ENCODE peak calls at places on chromosomes 3 and 15, in ten cellular contexts. One of them, this sample, is unnamed.
A peak's percentile ranks its signal among the peaks of the same experiment; 100 is the strongest.

GRCh38 chr15:48463366-48463880 is 132.2 kb downstream of the DUT start:
- DNase-seq in HCT116: no peak
- DNase-seq in CD8-positive, alpha-beta T cell: no peak
- DNase-seq in right lobe of liver: no peak
- DNase-seq in endothelial cell: no peak
- DNase-seq in T-helper 1 cell: no peak
- DNase-seq in EH: peak; percentile 37
- DNase-seq in GOT3: no peak
- DNase-seq in NCI-H526 treated with DMSO at 0.1 percent for 48 hours: no peak
- DNase-seq in H54: no peak
- DNase-seq in this sample: no peak

GRCh38 chr15:68371160-68371559 is 60.8 kb downstream of the ITGA11 start:
- DNase-seq in HCT116: no peak
- DNase-seq in CD8-positive, alpha-beta T cell: no peak
- DNase-seq in right lobe of liver: no peak
- DNase-seq in endothelial cell: no peak
- DNase-seq in T-helper 1 cell: no peak
- DNase-seq in EH: no peak
- DNase-seq in GOT3: no peak
- DNase-seq in NCI-H526 treated with DMSO at 0.1 percent for 48 hours: no peak
- DNase-seq in H54: no peak
- DNase-seq in this sample: no peak

GRCh38 chr3:50100956-50101845 is 12.5 kb downstream of the RBM5 start:
- DNase-seq in HCT116: no peak
- DNase-seq in CD8-positive, alpha-beta T cell: no peak
- DNase-seq in right lobe of liver: no peak
- DNase-seq in endothelial cell: no peak
- DNase-seq in T-helper 1 cell: no peak
- DNase-seq in EH: peak; percentile 48
- DNase-seq in GOT3: no peak
- DNase-seq in NCI-H526 treated with DMSO at 0.1 percent for 48 hours: no peak
- DNase-seq in H54: no peak
- DNase-seq in this sample: no peak

GRCh38 chr15:85725019-85725418 is 69.7 kb downstream of the KLHL25 start:
- DNase-seq in HCT116: no peak
- DNase-seq in CD8-positive, alpha-beta T cell: no peak
- DNase-seq in right lobe of liver: no peak
- DNase-seq in endothelial cell: no peak
- DNase-seq in T-helper 1 cell: no peak
- DNase-seq in EH: peak; percentile 44
- DNase-seq in GOT3: no peak
- DNase-seq in NCI-H526 treated with DMSO at 0.1 percent for 48 hours: no peak
- DNase-seq in H54: no peak
- DNase-seq in this sample: no peak

GRCh38 chr3:94811836-94812235 is 749.0 kb downstream of the NSUN3 start:
- DNase-seq in HCT116: no peak
- DNase-seq in CD8-positive, alpha-beta T cell: no peak
- DNase-seq in right lobe of liver: no peak
- DNase-seq in endothelial cell: no peak
- DNase-seq in T-helper 1 cell: no peak
- DNase-seq in EH: no peak
- DNase-seq in GOT3: no peak
- DNase-seq in NCI-H526 treated with DMSO at 0.1 percent for 48 hours: no peak
- DNase-seq in H54: no peak
- DNase-seq in this sample: no peak

GRCh38 chr3:106635271-106635670 is 742.0 kb upstream of the CCDC54 start:
- DNase-seq in HCT116: no peak
- DNase-seq in CD8-positive, alpha-beta T cell: no peak
- DNase-seq in right lobe of liver: no peak
- DNase-seq in endothelial cell: no peak
- DNase-seq in T-helper 1 cell: no peak
- DNase-seq in EH: peak; percentile 90
- DNase-seq in GOT3: no peak
- DNase-seq in NCI-H526 treated with DMSO at 0.1 percent for 48 hours: no peak
- DNase-seq in H54: no peak
- DNase-seq in this sample: no peak

GRCh38 chr15:31031471-31032064 is 40.1 kb upstream of the MTMR10 start:
- DNase-seq in HCT116: no peak
- DNase-seq in CD8-positive, alpha-beta T cell: no peak
- DNase-seq in right lobe of liver: no peak
- DNase-seq in endothelial cell: no peak
- DNase-seq in T-helper 1 cell: no peak
- DNase-seq in EH: peak; percentile 70
- DNase-seq in GOT3: no peak
- DNase-seq in NCI-H526 treated with DMSO at 0.1 percent for 48 hours: no peak
- DNase-seq in H54: peak; percentile 17
- DNase-seq in this sample: no peak

GRCh38 chr3:157572559-157573270 is 69.5 kb upstream of the VEPH1 start:
- DNase-seq in HCT116: peak; percentile 50
- DNase-seq in CD8-positive, alpha-beta T cell: no peak
- DNase-seq in right lobe of liver: no peak
- DNase-seq in endothelial cell: peak; percentile 65
- DNase-seq in T-helper 1 cell: peak; percentile 17
- DNase-seq in EH: peak; percentile 66
- DNase-seq in GOT3: no peak
- DNase-seq in NCI-H526 treated with DMSO at 0.1 percent for 48 hours: no peak
- DNase-seq in H54: peak; percentile 12
- DNase-seq in this sample: peak; percentile 56

GRCh38 chr3:30440880-30441279 is 165.5 kb upstream of the TGFBR2 start:
- DNase-seq in HCT116: no peak
- DNase-seq in CD8-positive, alpha-beta T cell: no peak
- DNase-seq in right lobe of liver: no peak
- DNase-seq in endothelial cell: no peak
- DNase-seq in T-helper 1 cell: no peak
- DNase-seq in EH: no peak
- DNase-seq in GOT3: no peak
- DNase-seq in NCI-H526 treated with DMSO at 0.1 percent for 48 hours: no peak
- DNase-seq in H54: no peak
- DNase-seq in this sample: no peak

GRCh38 chr15:74497584-74497983 is 36.6 kb upstream of the UBL7 start:
- DNase-seq in HCT116: no peak
- DNase-seq in CD8-positive, alpha-beta T cell: no peak
- DNase-seq in right lobe of liver: no peak
- DNase-seq in endothelial cell: no peak
- DNase-seq in T-helper 1 cell: no peak
- DNase-seq in EH: peak; percentile 19
- DNase-seq in GOT3: no peak
- DNase-seq in NCI-H526 treated with DMSO at 0.1 percent for 48 hours: peak; percentile 13
- DNase-seq in H54: no peak
- DNase-seq in this sample: peak; percentile 39

GRCh38 chr3:131491084-131491483 is 11.7 kb downstream of the MRPL3 start:
- DNase-seq in HCT116: no peak
- DNase-seq in CD8-positive, alpha-beta T cell: no peak
- DNase-seq in right lobe of liver: no peak
- DNase-seq in endothelial cell: no peak
- DNase-seq in T-helper 1 cell: no peak
- DNase-seq in EH: no peak
- DNase-seq in GOT3: no peak
- DNase-seq in NCI-H526 treated with DMSO at 0.1 percent for 48 hours: no peak
- DNase-seq in H54: no peak
- DNase-seq in this sample: no peak

GRCh38 chr3:46960081-46960701 is 16.4 kb downstream of the CCDC12 start:
- DNase-seq in HCT116: no peak
- DNase-seq in CD8-positive, alpha-beta T cell: no peak
- DNase-seq in right lobe of liver: no peak
- DNase-seq in endothelial cell: peak; percentile 26
- DNase-seq in T-helper 1 cell: no peak
- DNase-seq in EH: peak; percentile 65
- DNase-seq in GOT3: no peak
- DNase-seq in NCI-H526 treated with DMSO at 0.1 percent for 48 hours: no peak
- DNase-seq in H54: peak; percentile 58
- DNase-seq in this sample: no peak

GRCh38 chr3:87468235-87468634 is 191.9 kb upstream of the POU1F1 start:
- DNase-seq in HCT116: no peak
- DNase-seq in CD8-positive, alpha-beta T cell: no peak
- DNase-seq in right lobe of liver: no peak
- DNase-seq in endothelial cell: no peak
- DNase-seq in T-helper 1 cell: no peak
- DNase-seq in EH: no peak
- DNase-seq in GOT3: no peak
- DNase-seq in NCI-H526 treated with DMSO at 0.1 percent for 48 hours: no peak
- DNase-seq in H54: no peak
- DNase-seq in this sample: no peak

GRCh38 chr15:53586815-53587214 is 172.6 kb downstream of the WDR72 start:
- DNase-seq in HCT116: peak; percentile 28
- DNase-seq in CD8-positive, alpha-beta T cell: no peak
- DNase-seq in right lobe of liver: no peak
- DNase-seq in endothelial cell: peak; percentile 85
- DNase-seq in T-helper 1 cell: no peak
- DNase-seq in EH: no peak
- DNase-seq in GOT3: no peak
- DNase-seq in NCI-H526 treated with DMSO at 0.1 percent for 48 hours: no peak
- DNase-seq in H54: no peak
- DNase-seq in this sample: no peak

GRCh38 chr3:37962906-37963486 is 27.6 kb upstream of the VILL start:
- DNase-seq in HCT116: no peak
- DNase-seq in CD8-positive, alpha-beta T cell: no peak
- DNase-seq in right lobe of liver: peak; percentile 65
- DNase-seq in endothelial cell: no peak
- DNase-seq in T-helper 1 cell: no peak
- DNase-seq in EH: peak; percentile 78
- DNase-seq in GOT3: no peak
- DNase-seq in NCI-H526 treated with DMSO at 0.1 percent for 48 hours: peak; percentile 3
- DNase-seq in H54: no peak
- DNase-seq in this sample: no peak

GRCh38 chr15:28271697-28272250 is 50.2 kb downstream of the HERC2 start:
- DNase-seq in HCT116: no peak
- DNase-seq in CD8-positive, alpha-beta T cell: no peak
- DNase-seq in right lobe of liver: no peak
- DNase-seq in endothelial cell: no peak
- DNase-seq in T-helper 1 cell: no peak
- DNase-seq in EH: no peak
- DNase-seq in GOT3: no peak
- DNase-seq in NCI-H526 treated with DMSO at 0.1 percent for 48 hours: no peak
- DNase-seq in H54: no peak
- DNase-seq in this sample: no peak

GRCh38 chr3:8540456-8540855 is 38.8 kb downstream of the LMCD1 start:
- DNase-seq in HCT116: no peak
- DNase-seq in CD8-positive, alpha-beta T cell: no peak
- DNase-seq in right lobe of liver: no peak
- DNase-seq in endothelial cell: peak; percentile 22
- DNase-seq in T-helper 1 cell: no peak
- DNase-seq in EH: no peak
- DNase-seq in GOT3: no peak
- DNase-seq in NCI-H526 treated with DMSO at 0.1 percent for 48 hours: no peak
- DNase-seq in H54: no peak
- DNase-seq in this sample: no peak

GRCh38 chr15:48976444-48977088 is 12.8 kb upstream of the SHC4 start:
- DNase-seq in HCT116: no peak
- DNase-seq in CD8-positive, alpha-beta T cell: no peak
- DNase-seq in right lobe of liver: no peak
- DNase-seq in endothelial cell: no peak
- DNase-seq in T-helper 1 cell: no peak
- DNase-seq in EH: no peak
- DNase-seq in GOT3: no peak
- DNase-seq in NCI-H526 treated with DMSO at 0.1 percent for 48 hours: no peak
- DNase-seq in H54: no peak
- DNase-seq in this sample: no peak

GRCh38 chr3:45781271-45781670 is 15.1 kb downstream of the SLC6A20 start:
- DNase-seq in HCT116: no peak
- DNase-seq in CD8-positive, alpha-beta T cell: peak; percentile 3
- DNase-seq in right lobe of liver: peak; percentile 25
- DNase-seq in endothelial cell: no peak
- DNase-seq in T-helper 1 cell: no peak
- DNase-seq in EH: no peak
- DNase-seq in GOT3: no peak
- DNase-seq in NCI-H526 treated with DMSO at 0.1 percent for 48 hours: no peak
- DNase-seq in H54: no peak
- DNase-seq in this sample: no peak

GRCh38 chr3:190671658-190672057 is 157.8 kb downstream of the IL1RAP start:
- DNase-seq in HCT116: no peak
- DNase-seq in CD8-positive, alpha-beta T cell: no peak
- DNase-seq in right lobe of liver: no peak
- DNase-seq in endothelial cell: no peak
- DNase-seq in T-helper 1 cell: no peak
- DNase-seq in EH: peak; percentile 72
- DNase-seq in GOT3: no peak
- DNase-seq in NCI-H526 treated with DMSO at 0.1 percent for 48 hours: no peak
- DNase-seq in H54: no peak
- DNase-seq in this sample: no peak

GRCh38 chr3:71463622-71464021 is 119.9 kb downstream of the FOXP1 start:
- DNase-seq in HCT116: no peak
- DNase-seq in CD8-positive, alpha-beta T cell: no peak
- DNase-seq in right lobe of liver: no peak
- DNase-seq in endothelial cell: no peak
- DNase-seq in T-helper 1 cell: no peak
- DNase-seq in EH: no peak
- DNase-seq in GOT3: no peak
- DNase-seq in NCI-H526 treated with DMSO at 0.1 percent for 48 hours: no peak
- DNase-seq in H54: no peak
- DNase-seq in this sample: no peak

GRCh38 chr3:59480486-59480995 is 430.7 kb upstream of the CFAP20DC start:
- DNase-seq in HCT116: no peak
- DNase-seq in CD8-positive, alpha-beta T cell: no peak
- DNase-seq in right lobe of liver: no peak
- DNase-seq in endothelial cell: no peak
- DNase-seq in T-helper 1 cell: peak; percentile 82
- DNase-seq in EH: peak; percentile 68
- DNase-seq in GOT3: no peak
- DNase-seq in NCI-H526 treated with DMSO at 0.1 percent for 48 hours: no peak
- DNase-seq in H54: no peak
- DNase-seq in this sample: peak; percentile 11

GRCh38 chr3:71972031-71972430 is 187.1 kb upstream of the PROK2 start:
- DNase-seq in HCT116: no peak
- DNase-seq in CD8-positive, alpha-beta T cell: no peak
- DNase-seq in right lobe of liver: no peak
- DNase-seq in endothelial cell: no peak
- DNase-seq in T-helper 1 cell: no peak
- DNase-seq in EH: peak; percentile 47
- DNase-seq in GOT3: no peak
- DNase-seq in NCI-H526 treated with DMSO at 0.1 percent for 48 hours: no peak
- DNase-seq in H54: no peak
- DNase-seq in this sample: no peak

GRCh38 chr15:80309769-80310384 is 57.9 kb upstream of the CTXND1 start:
- DNase-seq in HCT116: peak; percentile 4
- DNase-seq in CD8-positive, alpha-beta T cell: no peak
- DNase-seq in right lobe of liver: no peak
- DNase-seq in endothelial cell: peak; percentile 42
- DNase-seq in T-helper 1 cell: no peak
- DNase-seq in EH: peak; percentile 44
- DNase-seq in GOT3: no peak
- DNase-seq in NCI-H526 treated with DMSO at 0.1 percent for 48 hours: peak; percentile 10
- DNase-seq in H54: peak; percentile 9
- DNase-seq in this sample: peak; percentile 9

GRCh38 chr3:41053220-41053619 is 146.1 kb upstream of the CTNNB1 start:
- DNase-seq in HCT116: no peak
- DNase-seq in CD8-positive, alpha-beta T cell: no peak
- DNase-seq in right lobe of liver: no peak
- DNase-seq in endothelial cell: no peak
- DNase-seq in T-helper 1 cell: no peak
- DNase-seq in EH: no peak
- DNase-seq in GOT3: no peak
- DNase-seq in NCI-H526 treated with DMSO at 0.1 percent for 48 hours: no peak
- DNase-seq in H54: no peak
- DNase-seq in this sample: no peak

GRCh38 chr3:115227046-115227445 is 80.0 kb upstream of the ZBTB20 start:
- DNase-seq in HCT116: no peak
- DNase-seq in CD8-positive, alpha-beta T cell: no peak
- DNase-seq in right lobe of liver: no peak
- DNase-seq in endothelial cell: no peak
- DNase-seq in T-helper 1 cell: no peak
- DNase-seq in EH: no peak
- DNase-seq in GOT3: no peak
- DNase-seq in NCI-H526 treated with DMSO at 0.1 percent for 48 hours: no peak
- DNase-seq in H54: no peak
- DNase-seq in this sample: no peak